ENCODE peak calls at places on chromosomes 4 and X, in five cellular contexts. A is K562, G is HepG2, V is H1, C is GM12878. H is an unnamed sample.

GRCh38 chrX:21975827-21976226 is 35.3 kb downstream of the SMS start:
- DNase-seq in A (no peak), G (no peak), V (no peak), C (no peak), H (no peak)

GRCh38 chr4:38610844-38611550 is 53.0 kb upstream of the KLF3 start:
- DNase-seq in A (no peak), G (no peak), V (no peak), C (no peak), H (no peak)

GRCh38 chr4:176792348-176793059 is at the start of gene VEGFC:
- DNase-seq in A (no peak), G (peak), V (peak), C (no peak), H (no peak)

GRCh38 chr4:146159384-146160058 is 16.0 kb upstream of the LSM6 start:
- DNase-seq in A (no peak), G (no peak), V (no peak), C (no peak), H (no peak)

GRCh38 chr4:104966349-104967033 is 180.2 kb upstream of the TET2 start:
- DNase-seq in A (no peak), G (no peak), V (no peak), C (peak), H (no peak)

GRCh38 chrX:79704325-79704724 is 310.2 kb upstream of the TBX22 start:
- DNase-seq in A (no peak), G (no peak), V (no peak), C (no peak), H (no peak)

GRCh38 chr4:13911256-13911655 is 283.7 kb upstream of the BOD1L1 start:
- DNase-seq in A (no peak), G (no peak), V (no peak), C (no peak), H (no peak)

GRCh38 chr4:4659871-4660651 is 118.2 kb upstream of the STX18 start:
- DNase-seq in A (peak), G (no peak), V (no peak), C (no peak), H (peak)

GRCh38 chrX:386768-387575 is at the start of gene PPP2R3B:
- DNase-seq in A (peak), G (peak), V (peak), C (peak), H (peak)

GRCh38 chrX:37755073-37755472 is 24.8 kb upstream of the CYBB start:
- DNase-seq in A (no peak), G (no peak), V (no peak), C (peak), H (no peak)

DNA sequence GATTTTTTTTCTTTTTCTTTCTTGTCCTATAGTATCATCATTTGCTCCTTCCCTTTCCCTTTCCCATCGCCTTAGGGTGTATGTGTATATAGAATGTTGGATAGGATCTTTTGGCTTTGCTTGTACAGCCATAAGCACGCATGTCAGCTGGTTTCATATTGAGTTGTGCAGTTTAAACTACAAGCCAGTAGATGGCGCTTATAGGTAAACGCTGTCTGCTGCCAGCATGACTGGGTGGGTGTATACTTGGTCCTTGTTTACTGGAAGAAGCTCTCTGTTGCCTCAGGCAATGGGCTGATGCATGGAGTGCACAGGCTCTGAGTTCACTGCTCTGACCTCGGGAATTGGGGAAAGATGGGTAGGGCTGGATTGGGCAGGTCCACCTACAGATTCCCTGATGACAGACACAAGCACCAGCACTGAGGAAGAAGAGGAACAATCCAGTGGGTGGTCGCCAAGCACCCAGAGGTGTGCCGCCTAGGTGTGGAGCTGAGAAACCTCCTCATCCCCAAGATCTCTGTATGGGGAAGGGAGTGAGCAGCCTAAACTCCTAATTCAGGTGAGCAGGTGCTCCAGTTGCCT is 831.5 kb downstream of the STIM2 start:
- DNase-seq in A (no peak), G (peak), V (no peak), C (no peak), H (peak)
- TF ChIP-seq CTCF in A (peak), G (peak), V (peak), C (peak), H (peak)

DNA sequence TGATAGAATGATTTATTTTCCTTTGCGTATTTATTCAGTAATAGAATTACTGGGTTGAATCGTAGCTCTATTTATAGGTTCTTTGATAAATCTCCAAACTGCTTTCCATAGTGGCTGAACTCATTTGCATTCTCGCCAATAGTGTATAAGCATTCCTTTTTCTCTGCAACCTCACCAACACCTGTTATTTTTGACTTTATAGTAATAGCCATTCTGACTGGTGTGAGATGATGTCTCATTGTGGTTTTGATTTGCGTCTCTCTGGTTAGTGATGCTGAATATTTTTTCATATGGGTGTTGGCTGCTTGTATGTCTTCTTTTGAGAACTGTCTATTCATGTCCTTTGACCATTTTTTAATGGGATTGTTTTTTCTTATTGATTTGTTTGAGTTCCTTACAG is 160.7 kb downstream of the MID1IP1 start:
- DNase-seq in A (no peak), G (no peak), V (no peak), C (no peak), H (no peak)
- TF ChIP-seq ZNF274 in A (no peak), G (no peak), V (no peak), C (no peak), H (no peak)

DNA sequence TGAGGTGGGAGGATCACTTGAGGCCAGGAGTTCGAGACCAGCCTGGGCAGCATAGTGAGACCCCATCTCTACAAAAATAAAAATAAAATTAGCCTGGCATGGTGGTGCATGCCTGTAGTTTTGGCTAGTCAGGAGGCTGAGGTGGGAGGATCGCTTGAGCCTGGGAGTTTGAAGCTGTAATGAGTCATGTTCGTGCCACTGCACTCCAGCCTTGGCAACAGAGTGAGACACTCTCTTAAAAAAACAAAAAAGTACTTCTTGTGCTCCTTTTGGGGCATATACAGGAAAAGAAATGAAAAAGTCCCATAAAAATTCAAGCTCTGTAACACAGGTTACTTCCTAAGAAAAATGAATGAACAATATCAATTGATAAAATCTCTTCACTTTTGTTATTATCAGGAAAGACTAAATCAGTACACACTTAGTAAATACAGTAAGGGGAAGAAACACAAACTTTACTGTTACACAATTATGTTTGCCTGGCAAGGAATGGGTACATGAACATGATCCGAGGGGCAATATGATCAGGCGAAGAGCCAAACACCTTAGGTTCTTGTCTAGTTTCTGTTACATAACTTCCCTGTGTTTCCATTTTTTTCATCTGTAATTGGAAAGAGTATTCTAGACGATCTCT is 46.9 kb downstream of the CCDC158 start:
- DNase-seq in A (no peak), G (no peak), V (no peak), C (no peak), H (no peak)
- TF ChIP-seq SRF in A (no peak), G (no peak), V (no peak), C (no peak), H (no peak)

GRCh38 chrX:54042609-54043010 is 1.7 kb downstream of the PHF8 start:
- DNase-seq in A (peak), G (peak), V (peak), C (no peak), H (peak)
- TF ChIP-seq CTCF in A (peak), G (peak), V (no peak), C (peak), H (peak)

GRCh38 chrX:115068896-115069295 is 51.5 kb upstream of the IL13RA2 start:
- DNase-seq in A (no peak), G (no peak), V (no peak), C (no peak), H (no peak)

GRCh38 chrX:115065304-115065703 is 47.9 kb upstream of the IL13RA2 start:
- DNase-seq in A (no peak), G (no peak), V (no peak), C (no peak), H (no peak)

GRCh38 chrX:115067812-115068211 is 50.4 kb upstream of the IL13RA2 start:
- DNase-seq in A (no peak), G (no peak), V (no peak), C (no peak), H (no peak)
- TF ChIP-seq ZNF274 in A (no peak), G (no peak), V (no peak), C (no peak), H (no peak)

GRCh38 chr4:148030486-148030885 is 298.6 kb downstream of the ARHGAP10 start:
- DNase-seq in A (no peak), G (no peak), V (no peak), C (no peak), H (no peak)
- TF ChIP-seq SRF in A (no peak), G (no peak), V (no peak), C (no peak), H (no peak)

DNA sequence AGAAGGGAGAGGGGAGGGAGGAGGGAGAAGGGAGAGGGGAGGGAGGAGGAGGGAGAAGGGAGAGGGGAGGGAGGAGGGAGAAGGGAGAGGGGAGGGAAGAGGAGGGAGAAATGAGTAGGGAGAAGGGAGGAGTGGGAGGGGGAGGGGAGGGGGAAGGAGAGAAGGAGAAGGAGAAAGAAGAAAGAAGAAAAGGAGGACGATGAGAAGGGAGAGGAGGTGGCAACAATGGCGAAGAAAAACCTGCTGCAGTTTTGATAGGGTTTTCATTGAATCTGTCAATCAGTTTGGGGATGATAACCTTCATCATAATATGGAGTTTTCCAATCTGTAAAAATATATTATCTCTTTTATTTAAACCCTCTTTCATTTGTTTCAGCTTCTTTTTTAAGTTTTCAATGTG is 185.2 kb downstream of the ADAM29 start:
- DNase-seq in A (no peak), G (no peak), V (no peak), C (no peak), H (no peak)
- TF ChIP-seq CTCF in A (no peak), G (no peak), V (no peak), C (no peak), H (no peak)

GRCh38 chr4:114691865-114692264 is 93.3 kb downstream of the UGT8 start:
- DNase-seq in A (no peak), G (no peak), V (no peak), C (peak), H (no peak)

GRCh38 chr4:114698256-114698655 is 99.6 kb downstream of the UGT8 start:
- DNase-seq in A (no peak), G (no peak), V (no peak), C (no peak), H (no peak)

GRCh38 chr4:114690571-114690970 is 92.0 kb downstream of the UGT8 start:
- DNase-seq in A (no peak), G (no peak), V (no peak), C (no peak), H (no peak)

GRCh38 chr4:114692958-114693357 is 94.4 kb downstream of the UGT8 start:
- DNase-seq in A (no peak), G (no peak), V (no peak), C (no peak), H (no peak)

GRCh38 chr4:114694770-114695169 is 96.2 kb downstream of the UGT8 start:
- DNase-seq in A (peak), G (peak), V (no peak), C (peak), H (peak)
- TF ChIP-seq ZNF274 in A (no peak), G (no peak), V (no peak), C (no peak), H (no peak)